ENCODE peak calls at places on chromosomes 7 and 10, in four cellular contexts. W, C, D and S are unnamed samples.

GRCh38 chr10:27908231-27908630 is 90.6 kb downstream of the ODAD2 start:
- DNase-seq in W (no peak), C (no peak), D (no peak), S (no peak)

GRCh38 chr7:107049480-107049879 is 5.0 kb downstream of the PRKAR2B start:
- DNase-seq in W (no peak), C (no peak), D (no peak), S (no peak)

GRCh38 chr10:37495415-37495814 is 362.0 kb downstream of the ZNF248 start:
- DNase-seq in W (peak; percentile 18), C (no peak), D (no peak), S (peak; percentile 6)

GRCh38 chr10:126022841-126023240 is 126.5 kb downstream of the FANK1 start:
- DNase-seq in W (no peak), C (no peak), D (no peak), S (no peak)

GRCh38 chr7:70857793-70858545 is 274.0 kb upstream of the GALNT17 start:
- DNase-seq in W (no peak), C (no peak), D (no peak), S (no peak)

GRCh38 chr7:47714669-47715607 is 133.0 kb upstream of the TNS3 start:
- DNase-seq in W (no peak), C (no peak), D (no peak), S (no peak)

GRCh38 chr10:125401462-125401861 is 241.1 kb upstream of the CTBP2 start:
- DNase-seq in W (no peak), C (no peak), D (no peak), S (no peak)

GRCh38 chr10:110395350-110396283 is 90.9 kb upstream of the SMNDC1 start:
- DNase-seq in W (peak; percentile 99), C (peak; percentile 99), D (peak; percentile 85), S (peak; percentile 43)

GRCh38 chr10:71090330-71090729 is 122.0 kb upstream of the UNC5B start:
- DNase-seq in W (no peak), C (no peak), D (no peak), S (no peak)

GRCh38 chr7:12812111-12812510 is 124.7 kb downstream of the ARL4A start:
- DNase-seq in W (no peak), C (no peak), D (no peak), S (no peak)

GRCh38 chr7:111622084-111622483 is 59.8 kb upstream of the IMMP2L start:
- DNase-seq in W (no peak), C (no peak), D (no peak), S (no peak)

GRCh38 chr10:96092999-96093767 is 36.9 kb upstream of the ZNF518A start:
- DNase-seq in W (no peak), C (no peak), D (no peak), S (no peak)

GRCh38 chr10:12663863-12664262 is 314.5 kb downstream of the CAMK1D start:
- DNase-seq in W (no peak), C (no peak), D (no peak), S (no peak)

GRCh38 chr10:58486821-58487220 is 25.9 kb upstream of the BICC1 start:
- DNase-seq in W (peak; percentile 47), C (peak; percentile 29), D (no peak), S (no peak)

GRCh38 chr7:55493416-55493815 is 78.9 kb downstream of the VOPP1 start:
- DNase-seq in W (peak; percentile 12), C (peak; percentile 32), D (no peak), S (no peak)

GRCh38 chr7:18890885-18891621 is 226.4 kb downstream of the TWIST1 start:
- DNase-seq in W (no peak), C (peak; percentile 39), D (no peak), S (no peak)

GRCh38 chr7:141975806-141976523 is 2.4 kb upstream of the TAS2R38 start:
- DNase-seq in W (peak; percentile 76), C (no peak), D (peak; percentile 81), S (peak; percentile 14)

GRCh38 chr7:45069444-45070253 is 19.1 kb downstream of the NACAD start:
- DNase-seq in W (no peak), C (no peak), D (no peak), S (no peak)

GRCh38 chr10:79266543-79267312 is 80.5 kb upstream of the PPIF start:
- DNase-seq in W (peak; percentile 95), C (peak; percentile 93), D (peak; percentile 50), S (no peak)

GRCh38 chr10:43965033-43965917 is 316.6 kb upstream of the ZNF32 start:
- DNase-seq in W (peak; percentile 63), C (peak; percentile 26), D (no peak), S (no peak)

GRCh38 chr7:134890246-134891240 is 95.8 kb upstream of the AGBL3 start:
- DNase-seq in W (peak; percentile 71), C (peak; percentile 57), D (peak; percentile 29), S (no peak)

GRCh38 chr7:70498232-70498631 is 633.7 kb upstream of the GALNT17 start:
- DNase-seq in W (no peak), C (no peak), D (no peak), S (no peak)

GRCh38 chr7:100069991-100070390 is 11.5 kb downstream of the ZNF3 start:
- DNase-seq in W (no peak), C (no peak), D (no peak), S (no peak)

GRCh38 chr7:43640679-43641078 is 57.8 kb downstream of the STK17A start:
- DNase-seq in W (no peak), C (no peak), D (no peak), S (no peak)

GRCh38 chr7:28890137-28890536 is 68.0 kb downstream of the TRIL start:
- DNase-seq in W (no peak), C (no peak), D (no peak), S (no peak)

GRCh38 chr7:117202511-117202910 is 120.3 kb downstream of the WNT2 start:
- DNase-seq in W (peak; percentile 36), C (peak; percentile 62), D (no peak), S (no peak)

GRCh38 chr10:17025444-17026295 is 103.9 kb downstream of the CUBN start:
- DNase-seq in W (peak; percentile 99), C (peak; percentile 99), D (peak; percentile 20), S (no peak)

GRCh38 chr10:13660545-13660920 is 73.8 kb downstream of the PRPF18 start:
- DNase-seq in W (no peak), C (peak; percentile 41), D (no peak), S (no peak)

GRCh38 chr10:14263041-14263440 is 67.7 kb downstream of the FRMD4A start:
- DNase-seq in W (no peak), C (no peak), D (no peak), S (no peak)

GRCh38 chr7:99137418-99138180 is 6.3 kb downstream of the SMURF1 start:
- DNase-seq in W (peak; percentile 85), C (peak; percentile 90), D (no peak), S (no peak)

GRCh38 chr10:118763202-118763988 is 8.6 kb upstream of the CACUL1 start:
- DNase-seq in W (no peak), C (no peak), D (no peak), S (no peak)

GRCh38 chr10:86367339-86367951 is 850 bp upstream of the GRID1 start:
- DNase-seq in W (no peak), C (no peak), D (peak; percentile 19), S (no peak)

GRCh38 chr10:91603931-91604331 is 28.9 kb downstream of the PPP1R3C start:
- DNase-seq in W (peak; percentile 50), C (no peak), D (peak; percentile 31), S (no peak)

GRCh38 chr10:5284311-5285057 is 80.3 kb upstream of the UCN3 start:
- DNase-seq in W (peak; percentile 97), C (peak; percentile 64), D (no peak), S (no peak)

GRCh38 chr10:131025333-131025732 is 286.2 kb downstream of the TCERG1L start:
- DNase-seq in W (no peak), C (no peak), D (no peak), S (no peak)

GRCh38 chr10:96850825-96851224 is 18.7 kb downstream of the LCOR start:
- DNase-seq in W (peak; percentile 97), C (peak; percentile 98), D (no peak), S (no peak)

GRCh38 chr10:88952647-88953111 is at the start of gene ACTA2:
- DNase-seq in W (peak; percentile 75), C (peak; percentile 84), D (no peak), S (no peak)

GRCh38 chr7:136958016-136958415 is 89.6 kb downstream of the CHRM2 start:
- DNase-seq in W (peak; percentile 50), C (peak; percentile 41), D (no peak), S (no peak)

GRCh38 chr7:87083865-87084519 is 24.5 kb upstream of the ELAPOR2 start:
- DNase-seq in W (peak; percentile 16), C (peak; percentile 1), D (no peak), S (no peak)

GRCh38 chr7:30804078-30804661 is 33.0 kb downstream of the MINDY4 start:
- DNase-seq in W (peak; percentile 85), C (peak; percentile 93), D (no peak), S (no peak)

GRCh38 chr10:57341294-57341693 is 926.4 kb downstream of the IPMK start:
- DNase-seq in W (no peak), C (no peak), D (no peak), S (no peak)

GRCh38 chr10:57333880-57334279 is 933.8 kb downstream of the IPMK start:
- DNase-seq in W (no peak), C (no peak), D (no peak), S (no peak)

GRCh38 chr10:57336339-57336738 is 931.4 kb downstream of the IPMK start:
- DNase-seq in W (no peak), C (no peak), D (no peak), S (no peak)

GRCh38 chr10:57336865-57337264 is 930.8 kb downstream of the IPMK start:
- DNase-seq in W (no peak), C (no peak), D (peak; percentile 7), S (no peak)

GRCh38 chr10:57338823-57339558 is 928.7 kb downstream of the IPMK start:
- DNase-seq in W (peak; percentile 69), C (peak; percentile 41), D (peak; percentile 18), S (peak; percentile 21)
- TF ChIP-seq CTCF in W (peak; percentile 75), C (peak; percentile 64), D (peak; percentile 71), S (peak; percentile 62)

GRCh38 chr7:27165655-27166474 is 528 bp upstream of the HOXA9 start:
- DNase-seq in W (no peak), C (no peak), D (no peak), S (no peak)
- H3K4me3 ChIP-seq in W (no peak overlapping the region), C (peak overlapping the region; percentile 44), D (no peak overlapping the region), S (peak overlapping the region; percentile 9)

DNA sequence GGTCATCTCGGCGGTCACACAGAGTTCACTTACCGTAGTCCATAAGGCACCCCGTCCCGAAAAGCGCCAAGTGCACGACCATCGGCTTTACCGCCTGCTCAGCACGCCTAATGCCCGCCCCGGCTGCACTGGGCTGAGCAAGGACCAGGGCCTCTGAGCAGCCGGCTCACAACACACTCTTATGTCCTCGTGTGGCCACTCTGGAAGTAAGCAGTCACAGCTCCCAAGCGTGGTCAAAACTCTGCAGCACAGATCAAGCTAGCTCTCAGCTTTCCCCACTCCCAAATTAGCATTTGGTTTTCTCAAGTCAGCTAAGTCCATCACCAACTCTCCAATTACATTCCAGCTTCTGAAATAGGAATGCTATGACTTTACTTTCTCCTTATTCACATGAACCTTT is 57.7 kb downstream of the MAD1L1 start:
- DNase-seq in W (no peak), C (no peak), D (no peak), S (no peak)
- TF ChIP-seq CTCF in W (no peak), C (no peak), D (no peak), S (no peak)

GRCh38 chr10:22932626-22933370 is 4.9 kb downstream of the ARMC3 start:
- DNase-seq in W (peak; percentile 56), C (no peak), D (no peak), S (no peak)

GRCh38 chr10:22927661-22928403 is at the start of gene ARMC3:
- DNase-seq in W (peak; percentile 54), C (no peak), D (peak; percentile 76), S (no peak)

GRCh38 chr10:22931948-22932347 is 4.1 kb downstream of the ARMC3 start:
- DNase-seq in W (peak; percentile 86), C (peak; percentile 32), D (peak; percentile 19), S (peak; percentile 64)

GRCh38 chr10:22925088-22925487 is 2.8 kb upstream of the ARMC3 start:
- DNase-seq in W (no peak), C (no peak), D (no peak), S (no peak)

GRCh38 chr10:22927163-22927562 is 690 bp upstream of the ARMC3 start:
- DNase-seq in W (no peak), C (no peak), D (no peak), S (no peak)
- H3K4me3 ChIP-seq in W (no peak overlapping the region), C (no peak overlapping the region), D (no peak overlapping the region), S (no peak overlapping the region)